ENCODE peak calls at places on chromosomes 4 and X, in nine cellular contexts. H is tibial artery, U is A673, G is uterus, O is fibroblast of pulmonary artery, Q is lower leg skin, Y is AG04450, M is K562, R is pancreas. V is an unnamed sample.

GRCh38 chrX:150544222-150544787 is 24.1 kb upstream of the MTM1 start:
- DNase-seq in M (peak; percentile 36), G (no peak), O (peak; percentile 23), Y (no peak), H (no peak), U (peak; percentile 17), R (no peak), Q (peak; percentile 72), V (no peak)

GRCh38 chr4:71498002-71498401 is 159.2 kb downstream of the SLC4A4 start:
- DNase-seq in Y (peak; percentile 23), R (no peak), G (no peak), H (no peak), Q (no peak), O (peak; percentile 17), M (no peak), U (no peak), V (peak; percentile 38)

GRCh38 chrX:108299101-108299591 is 139.1 kb downstream of the COL4A6 start:
- DNase-seq in O (peak; percentile 66), U (no peak), M (no peak), R (no peak), G (no peak), Y (no peak), H (no peak), Q (no peak), V (no peak)

GRCh38 chr4:14856076-14856926 is 146.0 kb upstream of the CPEB2 start:
- DNase-seq in Q (peak; percentile 89), G (peak; percentile 17), U (peak; percentile 78), R (no peak), M (peak; percentile 89), Y (peak; percentile 88), O (peak; percentile 97), H (peak; percentile 87), V (peak; percentile 93)

GRCh38 chrX:139882299-139882698 is 50.6 kb downstream of the ATP11C start:
- DNase-seq in H (no peak), M (no peak), O (peak; percentile 29), Q (no peak), Y (no peak), G (no peak), R (no peak), U (peak; percentile 65), V (peak; percentile 29)

GRCh38 chr4:115279300-115279699 is 165.9 kb upstream of the NDST4 start:
- DNase-seq in M (no peak), Q (no peak), H (no peak), R (no peak), O (no peak), G (no peak), U (no peak), Y (no peak), V (no peak)

GRCh38 chrX:149570668-149571067 is 16.6 kb downstream of the MAGEA9B start:
- DNase-seq in H (no peak), M (no peak), G (no peak), Q (peak; percentile 28), O (peak; percentile 60), U (no peak), R (no peak), Y (peak; percentile 37), V (peak; percentile 53)

GRCh38 chr4:52192697-52193096 is 141.6 kb downstream of the SPATA18 start:
- DNase-seq in M (no peak), O (no peak), U (peak; percentile 89), Q (no peak), R (no peak), H (no peak), Y (no peak), G (no peak), V (peak; percentile 68)

GRCh38 chrX:2243913-2244460 is 256.8 kb downstream of the DHRSX start:
- DNase-seq in O (no peak), Y (no peak), R (peak; percentile 11), G (no peak), M (peak; percentile 52), U (peak; percentile 48), Q (no peak), H (no peak), V (peak; percentile 90)

GRCh38 chrX:39759526-39760224 is 338.1 kb downstream of the BCOR start:
- DNase-seq in G (peak; percentile 28), M (no peak), Q (no peak), R (peak; percentile 73), H (peak; percentile 78), O (peak; percentile 67), U (no peak), Y (no peak), V (peak; percentile 73)

GRCh38 chr4:56535915-56536314 is 30.3 kb downstream of the ARL9 start:
- DNase-seq in R (no peak), O (no peak), Y (no peak), M (no peak), Q (peak; percentile 42), U (no peak), H (no peak), G (no peak), V (no peak)

GRCh38 chrX:47748576-47748975 is 88.1 kb upstream of the ZNF81 start:
- DNase-seq in Y (no peak), O (peak; percentile 48), U (peak; percentile 60), G (no peak), R (no peak), M (no peak), H (no peak), Q (no peak), V (peak; percentile 54)

GRCh38 chrX:40068048-40068447 is 29.7 kb downstream of the BCOR start:
- DNase-seq in R (no peak), M (no peak), Q (no peak), O (peak; percentile 12), U (peak; percentile 41), Y (no peak), G (no peak), H (no peak), V (peak; percentile 20)

GRCh38 chr4:163816494-163816893 is 322.0 kb downstream of the TMA16 start:
- DNase-seq in Y (no peak), U (peak; percentile 33), O (no peak), M (no peak), Q (no peak), G (no peak), R (no peak), H (no peak), V (no peak)

DNA sequence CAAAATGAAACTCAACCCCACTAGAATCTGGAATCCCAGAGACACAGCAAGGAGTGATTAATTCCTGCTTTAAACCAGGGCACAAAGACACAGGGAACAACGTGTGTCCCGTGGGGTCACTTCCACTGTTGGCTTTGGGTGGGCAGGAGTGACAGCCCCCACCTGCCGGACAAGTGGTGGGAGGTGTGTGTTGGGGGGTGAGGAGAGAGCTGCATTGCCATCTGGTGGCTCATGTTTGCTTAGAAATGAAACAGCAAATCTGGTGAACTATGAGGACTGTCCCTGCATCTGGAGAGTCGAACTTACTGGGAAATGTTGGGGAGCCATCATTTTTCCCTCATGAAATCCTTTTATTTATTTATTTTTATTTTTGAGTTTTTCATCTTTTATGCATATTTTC is 75.9 kb upstream of the AFAP1 start:
- DNase-seq in H (no peak), Y (no peak), M (peak; percentile 12), G (no peak), R (no peak), O (peak; percentile 21), Q (no peak), U (peak; percentile 53), V (peak; percentile 13)
- H3K4me3 ChIP-seq in H (no peak overlapping the region), Y (peak overlapping the region; percentile 40), M (no peak overlapping the region), G (no peak overlapping the region), R (no peak overlapping the region), O (no peak overlapping the region), Q (no peak overlapping the region), U (peak overlapping the region; percentile 40), V (peak overlapping the region; percentile 48)

GRCh38 chr4:141860974-141861373 is 224.6 kb downstream of the IL15 start:
- DNase-seq in R (no peak), U (no peak), H (no peak), Y (no peak), Q (no peak), M (peak; percentile 5), G (no peak), O (no peak), V (no peak)
- TF ChIP-seq CTCF in R (no peak), U (no peak), H (no peak), Y (no peak), Q (no peak), M (no peak), G (no peak), O (no peak), V (no peak)

DNA sequence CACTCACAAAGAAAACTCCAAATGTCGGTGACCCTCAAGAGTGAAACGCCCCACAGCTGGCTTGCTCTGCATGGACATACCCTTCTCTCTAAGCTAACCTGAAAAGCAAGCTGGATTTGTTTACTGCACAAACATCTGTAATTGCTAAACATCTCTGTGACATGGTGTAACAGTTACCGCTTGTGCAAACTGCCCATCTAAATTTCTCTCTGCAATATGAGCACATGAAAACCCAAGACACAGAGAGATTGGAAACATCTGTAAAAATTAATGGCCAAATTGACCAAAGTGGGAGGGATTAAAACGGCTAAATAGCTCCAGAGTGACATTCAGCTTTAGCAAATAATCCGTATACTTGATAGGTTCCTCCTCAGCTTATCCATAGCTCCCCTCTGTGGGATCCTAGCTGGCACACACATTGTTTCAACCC is 155.0 kb upstream of the MAP3K15 start:
- DNase-seq in Q (no peak), G (peak; percentile 19), O (peak; percentile 65), U (no peak), R (no peak), Y (peak; percentile 30), M (no peak), H (no peak), V (peak; percentile 88)
- H3K4me3 ChIP-seq in Q (no peak overlapping the region), G (no peak overlapping the region), O (peak overlapping the region; percentile 58), U (no peak overlapping the region), R (no peak overlapping the region), Y (peak overlapping the region; percentile 54), M (no peak overlapping the region), H (no peak overlapping the region), V (peak overlapping the region; percentile 49)

GRCh38 chrX:9682456-9682855 is 83.2 kb downstream of the GPR143 start:
- DNase-seq in R (no peak), Y (no peak), G (no peak), O (peak; percentile 50), Q (no peak), U (no peak), H (no peak), M (no peak), V (peak; percentile 29)
- TF ChIP-seq CTCF in R (no peak), Y (peak; percentile 41), G (peak; percentile 36), O (peak; percentile 25), Q (no peak), U (no peak), H (peak; percentile 15), M (no peak), V (peak; percentile 44)

DNA sequence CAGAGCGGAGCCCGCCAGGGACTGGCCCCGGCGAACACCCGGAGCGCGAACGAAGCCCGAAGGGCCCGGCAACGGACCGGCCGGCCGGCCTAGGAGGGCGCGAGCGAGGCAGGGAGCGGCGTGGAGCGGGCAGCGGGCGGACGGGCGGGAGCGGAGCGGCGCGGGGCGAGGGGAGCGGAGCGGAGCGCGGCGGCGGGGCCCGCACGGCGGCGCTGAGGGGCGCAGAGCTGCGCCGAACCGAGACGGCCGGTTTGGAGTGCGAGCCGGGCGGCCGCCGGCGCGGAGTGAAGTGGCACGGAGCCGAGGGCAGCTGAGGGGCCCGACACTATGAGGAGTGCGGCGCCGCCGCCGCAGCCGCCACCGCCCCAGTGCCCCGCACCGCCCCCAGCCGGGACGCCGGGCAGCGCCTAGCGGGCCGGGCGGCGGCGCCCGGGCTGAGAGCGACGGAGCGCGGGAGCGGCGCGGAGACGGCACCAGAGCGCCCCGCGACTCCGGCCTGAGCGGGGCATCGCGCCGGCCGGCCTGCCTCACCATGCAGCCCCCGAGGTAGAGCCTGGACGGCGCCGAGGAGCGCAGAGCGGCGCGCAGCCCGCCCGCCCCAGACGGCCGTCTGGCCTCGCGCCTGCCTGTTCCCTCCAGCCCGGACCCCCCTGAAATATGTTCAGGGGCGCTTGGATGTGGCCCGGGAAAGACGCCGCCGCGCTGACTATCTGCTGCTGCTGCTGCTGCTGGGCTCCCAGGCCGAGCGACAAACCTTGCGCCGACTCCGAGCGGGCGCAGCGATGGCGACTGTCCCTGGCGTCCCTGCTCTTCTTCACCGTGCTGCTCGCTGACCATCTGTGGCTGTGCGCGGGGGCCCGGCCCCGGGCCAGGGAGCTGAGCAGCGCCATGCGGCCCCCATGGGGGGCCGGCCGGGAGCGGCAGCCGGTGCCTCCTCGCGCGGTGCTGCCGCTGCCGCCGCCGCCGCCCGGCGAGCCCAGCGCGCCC is 793 bp downstream of the NALF2 start:
- DNase-seq in Q (no peak), R (no peak), Y (no peak), G (no peak), O (no peak), U (no peak), M (no peak), H (no peak), V (no peak)
- H3K4me3 ChIP-seq in Q (no peak overlapping the region), R (peak overlapping the region; percentile 31), Y (no peak overlapping the region), G (peak overlapping the region; percentile 25), O (peak overlapping the region; percentile 60), U (peak overlapping the region; percentile 49), M (no peak overlapping the region), H (peak overlapping the region; percentile 42), V (no peak overlapping the region)

V was measured in AG10803.